ENCODE peak calls at places on chromosome 13, in six cellular contexts. C is stomach, K is sigmoid colon, G is gastrocnemius medialis, N is esophagus squamous epithelium, A is lower leg skin. T is an unnamed sample.

GRCh38 chr13:106077017-106077416 is 458.4 kb downstream of the EFNB2 start:
- DNase-seq in K (no peak), A (no peak), C (no peak), N (no peak), G (no peak), T (no peak)

GRCh38 chr13:29693297-29693945 is 97.9 kb upstream of the SLC7A1 start:
- DNase-seq in C (peak; percentile 88), K (no peak), A (peak; percentile 60), G (no peak), N (no peak), T (no peak)

GRCh38 chr13:31209172-31209818 is 9.5 kb downstream of the B3GLCT start:
- DNase-seq in N (no peak), A (peak; percentile 25), C (peak; percentile 43), K (peak; percentile 81), G (peak; percentile 59), T (no peak)

GRCh38 chr13:34833562-34834182 is 108.4 kb upstream of the NBEA start:
- DNase-seq in A (no peak), N (no peak), G (no peak), K (no peak), C (no peak), T (no peak)

GRCh38 chr13:94311893-94312292 is 167.6 kb downstream of the DCT start:
- DNase-seq in C (no peak), N (no peak), K (no peak), G (no peak), A (no peak), T (no peak)

GRCh38 chr13:30429721-30430694 is 7.7 kb downstream of the UBE2L5 start:
- DNase-seq in A (no peak), G (no peak), K (no peak), N (no peak), C (no peak), T (no peak)

GRCh38 chr13:107531816-107532215 is 683.5 kb downstream of the LIG4 start:
- DNase-seq in G (no peak), N (no peak), A (no peak), K (no peak), C (no peak), T (no peak)

GRCh38 chr13:41645313-41645712 is 188.0 kb downstream of the RGCC start:
- DNase-seq in N (no peak), K (peak; percentile 86), G (peak; percentile 75), A (peak; percentile 79), C (no peak), T (no peak)

GRCh38 chr13:69109891-69110525 is 997.6 kb upstream of the ATXN8OS start:
- DNase-seq in G (no peak), A (no peak), K (no peak), N (no peak), C (no peak), T (no peak)

GRCh38 chr13:110715395-110716234 is 2.1 kb downstream of the ING1 start:
- DNase-seq in C (peak; percentile 98), N (peak; percentile 95), A (peak; percentile 99), G (peak; percentile 99), K (peak; percentile 100), T (peak; percentile 99)
- TF ChIP-seq POLR2A in C (peak; percentile 90), N (no peak), A (no peak), G (peak; percentile 76), K (peak; percentile 91), T (peak; percentile 87)

GRCh38 chr13:45362939-45363338 is 22.0 kb upstream of the TPT1 start:
- DNase-seq in G (no peak), K (no peak), A (no peak), C (no peak), N (no peak), T (no peak)
- TF ChIP-seq CTCF in G (no peak), K (no peak), A (no peak), C (no peak), N (no peak), T (no peak)

DNA sequence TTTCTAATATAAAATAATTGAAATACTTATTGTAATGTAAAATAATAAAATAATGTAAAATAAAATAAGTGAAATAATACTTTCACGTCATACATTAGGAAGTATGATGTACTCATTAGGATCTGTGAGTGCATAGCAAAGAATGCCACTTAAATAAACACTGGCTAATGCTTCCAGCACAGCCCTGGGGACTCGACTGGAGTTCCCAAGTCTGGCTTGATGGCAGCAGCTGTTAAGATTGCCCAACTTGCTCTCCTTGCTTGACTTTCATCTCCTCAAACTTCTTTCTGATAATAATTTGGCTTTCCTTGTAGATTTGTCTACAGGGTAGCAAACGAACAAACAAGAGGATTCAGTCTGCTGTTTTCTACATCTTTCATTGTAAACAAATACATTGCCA is 191.9 kb downstream of the COG6 start:
- DNase-seq in N (no peak), A (no peak), K (no peak), G (no peak), C (no peak), T (no peak)
- TF ChIP-seq POLR2A in N (no peak), A (no peak), K (no peak), G (no peak), C (no peak), T (no peak)

GRCh38 chr13:93116809-93117208 is 109.8 kb upstream of the GPC6 start:
- DNase-seq in A (no peak), N (no peak), K (no peak), G (no peak), C (no peak), T (no peak)
- TF ChIP-seq CTCF in A (no peak), N (no peak), K (no peak), G (no peak), C (no peak), T (no peak)

GRCh38 chr13:97875218-97875617 is 78.3 kb upstream of the IPO5 start:
- DNase-seq in G (no peak), K (no peak), A (no peak), N (no peak), C (no peak), T (no peak)
- TF ChIP-seq POLR2A in G (no peak), K (no peak), A (no peak), N (no peak), C (no peak), T (no peak)

GRCh38 chr13:103133551-103133950 is 67.3 kb upstream of the SLC10A2 start:
- DNase-seq in A (no peak), K (no peak), N (no peak), C (no peak), G (no peak), T (no peak)
- TF ChIP-seq CTCF in A (no peak), K (no peak), N (no peak), C (no peak), G (no peak), T (no peak)

GRCh38 chr13:44436589-44437337 is 63.1 kb downstream of the SERP2 start:
- DNase-seq in C (peak; percentile 96), K (peak; percentile 99), G (peak; percentile 94), N (peak; percentile 19), A (peak; percentile 93), T (peak; percentile 91)
- TF ChIP-seq POLR2A in C (peak; percentile 96), K (peak; percentile 99), G (peak; percentile 98), N (peak; percentile 90), A (no peak), T (no peak)

GRCh38 chr13:49410006-49410405 is 33.9 kb downstream of the CAB39L start:
- DNase-seq in N (no peak), K (no peak), C (no peak), A (no peak), G (no peak), T (no peak)
- TF ChIP-seq CTCF in N (no peak), K (no peak), C (no peak), A (no peak), G (no peak), T (no peak)